ENCODE peak calls at places on chromosomes 7 and 10, in four cellular contexts. One of them, this sample, is unnamed.

GRCh38 chr10:110758128-110758527 is 113.6 kb upstream of the PDCD4 start:
- DNase-seq in HCT116: no peak
- DNase-seq in endodermal cell: no peak
- DNase-seq in CD4-positive, alpha-beta T cell: no peak
- DNase-seq in this sample: no peak

GRCh38 chr7:139231513-139232376 is 708 bp downstream of the UBN2 start:
- DNase-seq in HCT116: no peak
- DNase-seq in endodermal cell: peak; percentile 76
- DNase-seq in CD4-positive, alpha-beta T cell: peak; percentile 7
- DNase-seq in this sample: no peak

GRCh38 chr7:129502708-129503685 is 666 bp downstream of the SMKR1 start:
- DNase-seq in HCT116: no peak
- DNase-seq in endodermal cell: peak; percentile 78
- DNase-seq in CD4-positive, alpha-beta T cell: no peak
- DNase-seq in this sample: no peak

GRCh38 chr7:100972002-100972347 is 2.6 kb downstream of the MUC12 start:
- DNase-seq in HCT116: no peak
- DNase-seq in endodermal cell: no peak
- DNase-seq in CD4-positive, alpha-beta T cell: no peak
- DNase-seq in this sample: no peak

GRCh38 chr10:75803816-75804576 is 372.6 kb downstream of the LRMDA start:
- DNase-seq in HCT116: no peak
- DNase-seq in endodermal cell: no peak
- DNase-seq in CD4-positive, alpha-beta T cell: no peak
- DNase-seq in this sample: no peak

GRCh38 chr7:133233142-133233541 is 19.7 kb upstream of the EXOC4 start:
- DNase-seq in HCT116: no peak
- DNase-seq in endodermal cell: peak; percentile 51
- DNase-seq in CD4-positive, alpha-beta T cell: no peak
- DNase-seq in this sample: no peak

GRCh38 chr7:37108615-37109014 is 340.0 kb downstream of the ELMO1 start:
- DNase-seq in HCT116: no peak
- DNase-seq in endodermal cell: no peak
- DNase-seq in CD4-positive, alpha-beta T cell: no peak
- DNase-seq in this sample: no peak

GRCh38 chr10:128061306-128062300 is 64.6 kb downstream of the MKI67 start:
- DNase-seq in HCT116: no peak
- DNase-seq in endodermal cell: no peak
- DNase-seq in CD4-positive, alpha-beta T cell: no peak
- DNase-seq in this sample: no peak

GRCh38 chr7:129831424-129832058 is 121.2 kb downstream of the UBE2H start:
- DNase-seq in HCT116: peak; percentile 89
- DNase-seq in endodermal cell: peak; percentile 62
- DNase-seq in CD4-positive, alpha-beta T cell: no peak
- DNase-seq in this sample: peak; percentile 88

GRCh38 chr10:78706256-78706655 is 362.5 kb upstream of the ZMIZ1 start:
- DNase-seq in HCT116: no peak
- DNase-seq in endodermal cell: no peak
- DNase-seq in CD4-positive, alpha-beta T cell: no peak
- DNase-seq in this sample: no peak

GRCh38 chr10:29328988-29329387 is 40.1 kb downstream of the LYZL1 start:
- DNase-seq in HCT116: no peak
- DNase-seq in endodermal cell: no peak
- DNase-seq in CD4-positive, alpha-beta T cell: no peak
- DNase-seq in this sample: peak; percentile 23

GRCh38 chr10:107163086-107163880 is 1.2 kb downstream of the SORCS1 start:
- DNase-seq in HCT116: no peak
- DNase-seq in endodermal cell: peak; percentile 63
- DNase-seq in CD4-positive, alpha-beta T cell: no peak
- DNase-seq in this sample: no peak

GRCh38 chr10:112985701-112986510 is 35.9 kb downstream of the TCF7L2 start:
- DNase-seq in HCT116: no peak
- DNase-seq in endodermal cell: no peak
- DNase-seq in CD4-positive, alpha-beta T cell: no peak
- DNase-seq in this sample: peak; percentile 21

GRCh38 chr10:91632671-91633550 is at the start of gene PPP1R3C:
- DNase-seq in HCT116: no peak
- DNase-seq in endodermal cell: peak; percentile 92
- DNase-seq in CD4-positive, alpha-beta T cell: peak; percentile 0
- DNase-seq in this sample: peak; percentile 82

GRCh38 chr7:106883627-106884026 is 18.5 kb downstream of the PIK3CG start:
- DNase-seq in HCT116: no peak
- DNase-seq in endodermal cell: no peak
- DNase-seq in CD4-positive, alpha-beta T cell: no peak
- DNase-seq in this sample: no peak

GRCh38 chr10:61643316-61643751 is 19.4 kb upstream of the CABCOCO1 start:
- DNase-seq in HCT116: no peak
- DNase-seq in endodermal cell: no peak
- DNase-seq in CD4-positive, alpha-beta T cell: no peak
- DNase-seq in this sample: no peak

GRCh38 chr7:88141953-88142352 is 77.9 kb downstream of the SRI start:
- DNase-seq in HCT116: no peak
- DNase-seq in endodermal cell: no peak
- DNase-seq in CD4-positive, alpha-beta T cell: no peak
- DNase-seq in this sample: no peak

GRCh38 chr7:150428671-150429451 is 21.6 kb upstream of the GIMAP8 start:
- DNase-seq in HCT116: no peak
- DNase-seq in endodermal cell: peak; percentile 67
- DNase-seq in CD4-positive, alpha-beta T cell: no peak
- DNase-seq in this sample: peak; percentile 85

GRCh38 chr10:5963591-5963990 is 13.8 kb downstream of the IL15RA start:
- DNase-seq in HCT116: no peak
- DNase-seq in endodermal cell: peak; percentile 24
- DNase-seq in CD4-positive, alpha-beta T cell: no peak
- DNase-seq in this sample: no peak

GRCh38 chr7:111561659-111561908 is 708 bp downstream of the IMMP2L start:
- DNase-seq in HCT116: no peak
- DNase-seq in endodermal cell: no peak
- DNase-seq in CD4-positive, alpha-beta T cell: no peak
- DNase-seq in this sample: no peak

GRCh38 chr10:60427148-60427547 is 37.5 kb upstream of the ANK3 start:
- DNase-seq in HCT116: no peak
- DNase-seq in endodermal cell: no peak
- DNase-seq in CD4-positive, alpha-beta T cell: no peak
- DNase-seq in this sample: no peak

GRCh38 chr7:50153141-50153540 is 60.1 kb upstream of the ZPBP start:
- DNase-seq in HCT116: no peak
- DNase-seq in endodermal cell: no peak
- DNase-seq in CD4-positive, alpha-beta T cell: no peak
- DNase-seq in this sample: no peak

GRCh38 chr7:29084832-29085231 is 61.5 kb downstream of the CPVL start:
- DNase-seq in HCT116: no peak
- DNase-seq in endodermal cell: no peak
- DNase-seq in CD4-positive, alpha-beta T cell: no peak
- DNase-seq in this sample: no peak

GRCh38 chr10:70799124-70799523 is 13.9 kb upstream of the TBATA start:
- DNase-seq in HCT116: no peak
- DNase-seq in endodermal cell: no peak
- DNase-seq in CD4-positive, alpha-beta T cell: no peak
- DNase-seq in this sample: no peak

GRCh38 chr10:21494221-21495001 is 31.1 kb downstream of the SKIDA1 start:
- DNase-seq in HCT116: no peak
- DNase-seq in endodermal cell: peak; percentile 78
- DNase-seq in CD4-positive, alpha-beta T cell: no peak
- DNase-seq in this sample: no peak

GRCh38 chr10:43137701-43137970 is 609 bp upstream of the CSGALNACT2 start:
- DNase-seq in HCT116: no peak
- DNase-seq in endodermal cell: peak; percentile 77
- DNase-seq in CD4-positive, alpha-beta T cell: no peak
- DNase-seq in this sample: no peak

GRCh38 chr10:4527281-4527960 is 298.6 kb upstream of the AKR1E2 start:
- DNase-seq in HCT116: no peak
- DNase-seq in endodermal cell: no peak
- DNase-seq in CD4-positive, alpha-beta T cell: no peak
- DNase-seq in this sample: no peak

GRCh38 chr10:43377393-43377883 is 6.0 kb downstream of the FXYD4 start:
- DNase-seq in HCT116: peak; percentile 55
- DNase-seq in endodermal cell: peak; percentile 91
- DNase-seq in CD4-positive, alpha-beta T cell: no peak
- DNase-seq in this sample: no peak

GRCh38 chr10:8130973-8131911 is 76.8 kb downstream of the GATA3 start:
- DNase-seq in HCT116: peak; percentile 37
- DNase-seq in endodermal cell: no peak
- DNase-seq in CD4-positive, alpha-beta T cell: no peak
- DNase-seq in this sample: no peak

GRCh38 chr10:111968624-111969023 is 214.9 kb downstream of the GPAM start:
- DNase-seq in HCT116: no peak
- DNase-seq in endodermal cell: no peak
- DNase-seq in CD4-positive, alpha-beta T cell: no peak
- DNase-seq in this sample: no peak

GRCh38 chr10:73865459-73866442 is 8.6 kb downstream of the CAMK2G start:
- DNase-seq in HCT116: no peak
- DNase-seq in endodermal cell: no peak
- DNase-seq in CD4-positive, alpha-beta T cell: peak; percentile 41
- DNase-seq in this sample: no peak

GRCh38 chr10:20852303-20852702 is 44.8 kb downstream of the NEBL start:
- DNase-seq in HCT116: no peak
- DNase-seq in endodermal cell: no peak
- DNase-seq in CD4-positive, alpha-beta T cell: no peak
- DNase-seq in this sample: no peak

GRCh38 chr7:74572301-74573090 is 85.0 kb upstream of the GTF2I start:
- DNase-seq in HCT116: no peak
- DNase-seq in endodermal cell: no peak
- DNase-seq in CD4-positive, alpha-beta T cell: no peak
- DNase-seq in this sample: no peak

GRCh38 chr7:98617960-98618418 is 904 bp downstream of the NPTX2 start:
- DNase-seq in HCT116: no peak
- DNase-seq in endodermal cell: peak; percentile 64
- DNase-seq in CD4-positive, alpha-beta T cell: no peak
- DNase-seq in this sample: no peak

GRCh38 chr10:16348891-16349290 is 87.9 kb upstream of the PTER start:
- DNase-seq in HCT116: no peak
- DNase-seq in endodermal cell: no peak
- DNase-seq in CD4-positive, alpha-beta T cell: no peak
- DNase-seq in this sample: no peak

GRCh38 chr7:114710495-114710894 is 211.4 kb upstream of the MDFIC start:
- DNase-seq in HCT116: no peak
- DNase-seq in endodermal cell: no peak
- DNase-seq in CD4-positive, alpha-beta T cell: no peak
- DNase-seq in this sample: no peak

GRCh38 chr10:63738410-63738809 is 217.2 kb downstream of the REEP3 start:
- DNase-seq in HCT116: peak; percentile 27
- DNase-seq in endodermal cell: peak; percentile 74
- DNase-seq in CD4-positive, alpha-beta T cell: no peak
- DNase-seq in this sample: no peak

GRCh38 chr7:44275829-44276570 is 49.4 kb downstream of the CAMK2B start:
- DNase-seq in HCT116: no peak
- DNase-seq in endodermal cell: peak; percentile 94
- DNase-seq in CD4-positive, alpha-beta T cell: no peak
- DNase-seq in this sample: no peak

GRCh38 chr7:51426163-51426562 is 109.6 kb upstream of the COBL start:
- DNase-seq in HCT116: no peak
- DNase-seq in endodermal cell: no peak
- DNase-seq in CD4-positive, alpha-beta T cell: no peak
- DNase-seq in this sample: no peak

DNA sequence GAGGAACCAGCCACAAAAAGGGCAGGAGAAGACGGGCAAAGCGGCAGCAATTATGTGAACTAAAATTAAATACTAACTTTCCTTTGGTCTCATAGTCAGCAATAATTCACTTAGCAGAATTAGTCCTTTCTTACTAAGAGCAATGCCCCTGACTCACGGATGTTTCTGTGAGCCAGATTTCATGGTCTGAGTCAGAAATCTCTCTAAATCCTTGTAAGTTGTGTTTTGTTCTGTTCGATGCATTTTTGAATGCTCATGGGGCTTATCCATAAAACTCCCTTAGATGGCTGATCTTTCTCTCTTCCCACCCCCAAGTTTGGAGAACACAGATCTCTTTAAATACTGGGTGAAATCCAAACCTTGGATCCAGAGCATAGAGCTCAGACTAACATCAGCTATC is 120.2 kb upstream of the RAB11FIP2 start:
- DNase-seq in HCT116: no peak
- DNase-seq in endodermal cell: no peak
- DNase-seq in CD4-positive, alpha-beta T cell: no peak
- DNase-seq in this sample: no peak
- TF ChIP-seq CTCF in HCT116: no peak
- TF ChIP-seq CTCF in endodermal cell: no peak
- TF ChIP-seq CTCF in CD4-positive, alpha-beta T cell: no peak
- TF ChIP-seq CTCF in this sample: no peak

DNA sequence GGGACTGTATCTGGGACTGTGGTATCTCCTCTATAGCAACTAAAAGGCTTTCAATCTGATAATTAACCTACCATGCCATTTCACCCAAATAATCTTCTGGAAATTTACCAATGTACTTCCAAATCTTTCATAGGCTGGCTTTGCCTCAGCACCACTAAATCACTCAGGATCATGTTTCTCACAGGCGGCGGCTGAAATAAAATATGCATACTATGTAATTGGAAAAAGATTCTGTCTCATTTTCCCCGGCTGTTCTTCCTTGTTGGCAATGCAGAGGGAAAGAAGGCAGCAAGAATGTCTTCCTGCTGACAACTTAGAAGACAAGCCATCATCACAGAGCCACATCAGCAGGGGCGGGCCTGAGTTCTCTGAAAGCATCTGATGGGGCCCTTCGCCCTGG is 39.3 kb upstream of the COL1A2 start:
- DNase-seq in HCT116: no peak
- DNase-seq in endodermal cell: no peak
- DNase-seq in CD4-positive, alpha-beta T cell: no peak
- DNase-seq in this sample: no peak
- H3K27ac ChIP-seq in HCT116: no peak overlapping the region
- H3K27ac ChIP-seq in endodermal cell: no peak overlapping the region
- H3K27ac ChIP-seq in CD4-positive, alpha-beta T cell: no peak overlapping the region
- H3K27ac ChIP-seq in this sample: no peak overlapping the region

GRCh38 chr10:49781247-49781646 is 19.1 kb upstream of the OGDHL start:
- DNase-seq in HCT116: no peak
- DNase-seq in endodermal cell: no peak
- DNase-seq in CD4-positive, alpha-beta T cell: no peak
- DNase-seq in this sample: no peak

GRCh38 chr10:49778197-49778596 is 16.1 kb upstream of the OGDHL start:
- DNase-seq in HCT116: no peak
- DNase-seq in endodermal cell: no peak
- DNase-seq in CD4-positive, alpha-beta T cell: no peak
- DNase-seq in this sample: no peak

GRCh38 chr10:49784631-49785030 is 22.5 kb upstream of the OGDHL start:
- DNase-seq in HCT116: no peak
- DNase-seq in endodermal cell: no peak
- DNase-seq in CD4-positive, alpha-beta T cell: no peak
- DNase-seq in this sample: no peak

GRCh38 chr10:49783645-49784044 is 21.5 kb upstream of the OGDHL start:
- DNase-seq in HCT116: no peak
- DNase-seq in endodermal cell: peak; percentile 62
- DNase-seq in CD4-positive, alpha-beta T cell: no peak
- DNase-seq in this sample: no peak
- TF ChIP-seq CTCF in HCT116: no peak
- TF ChIP-seq CTCF in endodermal cell: peak; percentile 57
- TF ChIP-seq CTCF in CD4-positive, alpha-beta T cell: no peak
- TF ChIP-seq CTCF in this sample: no peak

DNA sequence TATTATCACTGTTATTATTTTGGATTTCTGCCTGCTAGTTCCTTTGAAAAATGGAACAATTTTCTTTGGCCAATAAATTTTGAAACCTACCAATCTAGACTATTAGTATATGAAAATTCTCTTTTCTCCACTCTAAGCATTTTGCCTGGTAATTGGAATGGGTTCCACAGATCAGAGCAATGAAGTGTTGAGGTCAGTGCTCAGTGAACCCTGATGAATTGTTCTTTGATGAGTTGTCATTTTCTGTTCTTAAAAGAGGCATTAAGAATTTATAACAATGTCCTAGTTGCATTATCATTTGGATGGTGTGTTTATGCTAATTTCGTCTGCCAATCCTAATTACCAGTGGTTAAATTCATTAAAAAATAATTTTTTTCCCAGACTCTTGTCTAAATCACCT is 238.9 kb downstream of the DNAJB9 start:
- DNase-seq in HCT116: no peak
- DNase-seq in endodermal cell: no peak
- DNase-seq in CD4-positive, alpha-beta T cell: no peak
- DNase-seq in this sample: no peak
- H3K27ac ChIP-seq in HCT116: no peak overlapping the region
- H3K27ac ChIP-seq in endodermal cell: no peak overlapping the region
- H3K27ac ChIP-seq in CD4-positive, alpha-beta T cell: no peak overlapping the region
- H3K27ac ChIP-seq in this sample: no peak overlapping the region

This sample was measured in AG04450.